ENCODE peak calls at places on chromosome 2, in five cellular contexts. One of them, this sample, is unnamed.
A peak's percentile ranks its signal among the peaks of the same experiment; 100 is the strongest.

GRCh38 chr2:53519925-53520629 is 247.5 kb upstream of the CHAC2 start:
- DNase-seq in EL: no peak
- DNase-seq in NCI-H1105: peak; percentile 64
- DNase-seq in cardiac fibroblast: no peak
- DNase-seq in stimulated activated naive CD8-positive, alpha-beta T cell treated with anti-CD3 and anti-CD28 coated beads, Interleukin-15, amount 100 ng/mL, for 72 hours: no peak
- DNase-seq in this sample: no peak

GRCh38 chr2:235605306-235605998 is 111.6 kb downstream of the AGAP1 start:
- DNase-seq in EL: peak; percentile 93
- DNase-seq in NCI-H1105: peak; percentile 93
- DNase-seq in cardiac fibroblast: peak; percentile 99
- DNase-seq in stimulated activated naive CD8-positive, alpha-beta T cell treated with anti-CD3 and anti-CD28 coated beads, Interleukin-15, amount 100 ng/mL, for 72 hours: no peak
- DNase-seq in this sample: no peak

GRCh38 chr2:11103984-11104793 is 51.1 kb upstream of the SLC66A3 start:
- DNase-seq in EL: no peak
- DNase-seq in NCI-H1105: no peak
- DNase-seq in cardiac fibroblast: no peak
- DNase-seq in stimulated activated naive CD8-positive, alpha-beta T cell treated with anti-CD3 and anti-CD28 coated beads, Interleukin-15, amount 100 ng/mL, for 72 hours: no peak
- DNase-seq in this sample: no peak

GRCh38 chr2:208006833-208007232 is 18.5 kb downstream of the PLEKHM3 start:
- DNase-seq in EL: peak; percentile 48
- DNase-seq in NCI-H1105: no peak
- DNase-seq in cardiac fibroblast: peak; percentile 53
- DNase-seq in stimulated activated naive CD8-positive, alpha-beta T cell treated with anti-CD3 and anti-CD28 coated beads, Interleukin-15, amount 100 ng/mL, for 72 hours: no peak
- DNase-seq in this sample: no peak

GRCh38 chr2:68336192-68336591 is 16.4 kb upstream of the CNRIP1 start:
- DNase-seq in EL: peak; percentile 83
- DNase-seq in NCI-H1105: no peak
- DNase-seq in cardiac fibroblast: peak; percentile 70
- DNase-seq in stimulated activated naive CD8-positive, alpha-beta T cell treated with anti-CD3 and anti-CD28 coated beads, Interleukin-15, amount 100 ng/mL, for 72 hours: no peak
- DNase-seq in this sample: no peak

GRCh38 chr2:178418426-178418825 is 32.5 kb downstream of the PRKRA start:
- DNase-seq in EL: no peak
- DNase-seq in NCI-H1105: no peak
- DNase-seq in cardiac fibroblast: peak; percentile 46
- DNase-seq in stimulated activated naive CD8-positive, alpha-beta T cell treated with anti-CD3 and anti-CD28 coated beads, Interleukin-15, amount 100 ng/mL, for 72 hours: no peak
- DNase-seq in this sample: no peak

GRCh38 chr2:162057426-162057825 is 16.6 kb downstream of the DPP4 start:
- DNase-seq in EL: no peak
- DNase-seq in NCI-H1105: no peak
- DNase-seq in cardiac fibroblast: no peak
- DNase-seq in stimulated activated naive CD8-positive, alpha-beta T cell treated with anti-CD3 and anti-CD28 coated beads, Interleukin-15, amount 100 ng/mL, for 72 hours: no peak
- DNase-seq in this sample: no peak

GRCh38 chr2:30108192-30108591 is 38.6 kb upstream of the YPEL5 start:
- DNase-seq in EL: no peak
- DNase-seq in NCI-H1105: no peak
- DNase-seq in cardiac fibroblast: no peak
- DNase-seq in stimulated activated naive CD8-positive, alpha-beta T cell treated with anti-CD3 and anti-CD28 coated beads, Interleukin-15, amount 100 ng/mL, for 72 hours: no peak
- DNase-seq in this sample: no peak

GRCh38 chr2:218280260-218280870 is 10.0 kb downstream of the PNKD start:
- DNase-seq in EL: no peak
- DNase-seq in NCI-H1105: no peak
- DNase-seq in cardiac fibroblast: no peak
- DNase-seq in stimulated activated naive CD8-positive, alpha-beta T cell treated with anti-CD3 and anti-CD28 coated beads, Interleukin-15, amount 100 ng/mL, for 72 hours: no peak
- DNase-seq in this sample: no peak